ENCODE peak calls at places on chromosomes 11 and 22, in seven cellular contexts. Q, K, X, D, W, Z and I are unnamed samples.

GRCh38 chr11:94638902-94639373 is 71.8 kb downstream of the PIWIL4 start:
- DNase-seq in X (no peak), D (no peak), Q (no peak), Z (no peak), W (no peak), K (no peak), I (no peak)

GRCh38 chr11:133619973-133620372 is 87.7 kb upstream of the OPCML start:
- DNase-seq in Q (no peak), K (no peak), Z (no peak), W (no peak), D (no peak), X (no peak), I (no peak)

GRCh38 chr11:83641511-83641910 is 355.3 kb upstream of the CCDC90B start:
- DNase-seq in Z (peak; percentile 17), Q (no peak), K (peak; percentile 7), W (no peak), X (no peak), D (no peak), I (no peak)

GRCh38 chr11:15988693-15989231 is 367.6 kb downstream of the SOX6 start:
- DNase-seq in D (no peak), Z (no peak), Q (no peak), X (no peak), W (no peak), K (peak; percentile 31), I (no peak)

GRCh38 chr11:44658451-44658850 is 68.3 kb upstream of the TSPAN18 start:
- DNase-seq in Z (no peak), W (no peak), Q (no peak), D (no peak), K (peak; percentile 23), X (no peak), I (peak; percentile 9)

GRCh38 chr22:47147572-47147971 is 385.1 kb downstream of the TBC1D22A start:
- DNase-seq in Q (no peak), Z (no peak), K (no peak), X (no peak), W (no peak), D (no peak), I (no peak)

GRCh38 chr11:120236169-120237107 is 3.5 kb upstream of the POU2F3 start:
- DNase-seq in Z (no peak), W (no peak), X (no peak), K (peak; percentile 8), D (no peak), Q (no peak), I (no peak)

GRCh38 chr22:31098633-31099110 is 8.7 kb downstream of the SELENOM start:
- DNase-seq in Q (no peak), Z (peak; percentile 75), K (no peak), W (no peak), D (no peak), X (no peak), I (no peak)

GRCh38 chr11:119720311-119720710 is 8.7 kb downstream of the NECTIN1 start:
- DNase-seq in X (no peak), Z (no peak), Q (no peak), W (no peak), D (no peak), K (no peak), I (no peak)

GRCh38 chr11:2587132-2587930 is 112.5 kb downstream of the KCNQ1OT1 start:
- DNase-seq in Q (no peak), D (peak; percentile 8), W (no peak), K (no peak), X (peak; percentile 4), Z (no peak), I (peak; percentile 7)

GRCh38 chr11:102026975-102027374 is 20.3 kb upstream of the CFAP300 start:
- DNase-seq in X (no peak), W (no peak), Z (no peak), Q (no peak), D (no peak), K (no peak), I (no peak)

GRCh38 chr11:3775761-3776406 is 21.5 kb downstream of the NUP98 start:
- DNase-seq in Z (no peak), K (no peak), D (no peak), Q (no peak), W (no peak), X (no peak), I (no peak)

GRCh38 chr11:112525270-112525669 is 264.6 kb upstream of the PLET1 start:
- DNase-seq in D (peak; percentile 19), K (no peak), Z (no peak), Q (no peak), W (no peak), X (peak; percentile 11), I (no peak)

GRCh38 chr11:111361082-111361801 is 17.8 kb downstream of the POU2AF1 start:
- DNase-seq in W (no peak), Z (no peak), Q (no peak), X (no peak), D (no peak), K (no peak), I (no peak)

GRCh38 chr11:111364503-111364902 is 14.6 kb downstream of the POU2AF1 start:
- DNase-seq in D (no peak), K (no peak), Z (no peak), Q (no peak), X (no peak), W (no peak), I (no peak)

GRCh38 chr11:111363985-111364384 is 15.1 kb downstream of the POU2AF1 start:
- DNase-seq in Q (no peak), Z (no peak), K (no peak), D (no peak), X (no peak), W (no peak), I (no peak)

GRCh38 chr11:111361874-111362273 is 17.2 kb downstream of the POU2AF1 start:
- DNase-seq in Z (no peak), K (no peak), W (no peak), D (no peak), Q (no peak), X (peak; percentile 37), I (no peak)

DNA sequence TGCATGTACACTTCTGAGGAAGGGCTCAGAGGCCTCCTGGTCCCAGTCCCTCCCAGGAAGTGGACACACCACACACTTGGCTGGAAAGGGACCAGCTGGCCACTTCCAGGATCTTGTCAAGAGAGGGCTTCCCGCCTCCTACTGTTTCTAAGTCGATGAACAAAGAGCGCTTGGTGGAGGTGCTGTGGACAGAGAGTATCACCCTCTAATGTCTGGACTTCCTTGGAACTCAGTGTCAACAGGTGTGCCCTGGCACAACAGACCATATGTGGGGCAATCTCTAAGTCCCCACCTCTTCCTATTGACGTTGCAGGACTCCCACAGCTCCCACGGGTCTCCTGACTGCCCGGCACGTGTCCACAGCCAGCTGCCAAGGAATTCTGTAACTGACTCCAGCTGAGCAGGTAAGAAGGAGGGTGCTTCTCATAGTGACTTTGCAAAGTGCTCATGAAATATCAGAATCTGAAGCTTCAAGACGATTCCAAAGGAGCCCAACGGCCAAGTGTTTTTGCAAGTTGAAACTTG is 16.1 kb downstream of the POU2AF1 start:
- DNase-seq in X (peak; percentile 94), W (no peak), D (no peak), K (no peak), Q (no peak), Z (no peak), I (no peak)
- H3K4me3 ChIP-seq in X (no peak overlapping the region), W (no peak overlapping the region), D (no peak overlapping the region), K (no peak overlapping the region), Q (no peak overlapping the region), Z (no peak overlapping the region), I (no peak overlapping the region)

DNA sequence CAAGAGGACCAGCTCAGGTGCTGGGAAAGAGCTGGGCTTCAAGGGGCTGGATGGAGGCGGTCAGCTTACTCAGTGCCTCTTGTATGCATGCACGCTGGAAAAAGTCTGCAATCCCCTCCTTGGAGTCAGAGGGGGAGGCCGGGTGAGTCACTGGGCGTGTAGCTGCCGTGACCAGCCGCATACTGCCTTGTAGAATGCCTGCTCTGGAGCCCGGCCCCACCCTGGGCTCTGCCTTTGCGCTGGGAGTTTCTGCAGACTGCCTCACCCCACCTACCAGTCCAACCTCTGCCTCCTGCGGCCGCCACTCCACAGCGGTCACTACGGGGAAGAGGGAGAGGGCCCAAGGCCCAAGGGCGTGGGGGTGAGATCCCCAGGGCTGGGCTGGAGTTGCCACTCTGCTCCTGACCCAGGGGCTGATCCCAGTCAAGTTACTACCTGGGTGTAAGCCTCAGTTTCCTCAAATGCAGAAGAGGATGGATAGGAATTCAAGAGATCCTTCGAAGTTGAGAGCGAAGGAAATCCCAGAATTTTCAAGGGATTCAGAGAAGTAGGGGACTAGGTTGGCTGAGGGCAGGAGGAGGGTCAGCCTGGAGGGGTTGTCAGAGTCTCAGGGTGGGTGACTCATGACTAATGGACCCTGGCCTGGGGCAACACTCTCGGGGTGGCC is 4.1 kb downstream of the MRGPRF start:
- DNase-seq in Z (peak; percentile 66), D (peak; percentile 83), K (peak; percentile 89), W (no peak), X (peak; percentile 46), Q (no peak), I (no peak)
- H3K4me1 ChIP-seq in Z (peaks cover 30% of the 10 kb centered on the region), D (peaks cover 11% of the 10 kb centered on the region), K (peaks cover 39% of the 10 kb centered on the region), W (peaks cover 38% of the 10 kb centered on the region), X (peaks cover 38% of the 10 kb centered on the region), Q (peaks cover 5% of the 10 kb centered on the region), I (peaks cover 7% of the 10 kb centered on the region)

DNA sequence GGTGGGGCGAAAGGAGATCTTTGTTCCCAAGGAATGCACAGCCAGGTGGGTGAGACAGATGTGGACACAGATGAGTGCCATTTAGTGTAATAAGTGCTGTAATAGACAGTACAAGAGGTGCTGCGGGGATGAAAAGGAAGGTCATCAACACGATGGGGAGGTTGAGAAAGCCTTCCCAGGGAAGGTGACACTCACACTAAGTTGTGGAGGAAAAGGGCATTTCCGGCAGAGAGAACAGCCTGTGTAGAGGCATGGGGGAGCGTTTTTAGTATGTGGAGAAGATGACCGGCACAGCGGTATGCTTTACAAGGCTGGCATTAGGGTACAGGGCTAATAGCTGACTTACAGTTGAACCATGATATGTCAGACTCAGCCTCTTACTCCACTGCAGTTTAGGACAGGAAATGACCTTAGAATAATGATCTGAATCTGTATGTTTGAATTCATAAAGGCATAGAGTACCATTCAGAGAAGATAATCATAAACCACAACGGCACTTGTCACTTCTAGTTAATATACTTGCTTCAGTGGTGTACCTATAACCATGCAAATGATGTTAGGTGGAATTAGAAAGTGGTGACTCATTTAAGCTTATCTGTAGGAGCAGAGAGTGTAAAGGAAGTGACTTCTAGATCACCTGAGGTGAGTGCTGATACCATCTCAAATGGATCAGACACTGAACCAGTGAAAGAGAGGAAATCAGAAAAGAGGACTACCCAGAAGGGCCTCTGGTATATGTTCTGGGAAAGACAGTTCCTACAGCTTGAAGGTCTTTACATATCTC is 60.6 kb downstream of the FAM83F start:
- DNase-seq in Z (no peak), K (no peak), X (no peak), D (no peak), W (no peak), Q (no peak), I (no peak)
- H3K4me3 ChIP-seq in Z (no peak overlapping the region), K (no peak overlapping the region), X (no peak overlapping the region), D (no peak overlapping the region), W (no peak overlapping the region), Q (peak overlapping the region; percentile 9), I (no peak overlapping the region)

DNA sequence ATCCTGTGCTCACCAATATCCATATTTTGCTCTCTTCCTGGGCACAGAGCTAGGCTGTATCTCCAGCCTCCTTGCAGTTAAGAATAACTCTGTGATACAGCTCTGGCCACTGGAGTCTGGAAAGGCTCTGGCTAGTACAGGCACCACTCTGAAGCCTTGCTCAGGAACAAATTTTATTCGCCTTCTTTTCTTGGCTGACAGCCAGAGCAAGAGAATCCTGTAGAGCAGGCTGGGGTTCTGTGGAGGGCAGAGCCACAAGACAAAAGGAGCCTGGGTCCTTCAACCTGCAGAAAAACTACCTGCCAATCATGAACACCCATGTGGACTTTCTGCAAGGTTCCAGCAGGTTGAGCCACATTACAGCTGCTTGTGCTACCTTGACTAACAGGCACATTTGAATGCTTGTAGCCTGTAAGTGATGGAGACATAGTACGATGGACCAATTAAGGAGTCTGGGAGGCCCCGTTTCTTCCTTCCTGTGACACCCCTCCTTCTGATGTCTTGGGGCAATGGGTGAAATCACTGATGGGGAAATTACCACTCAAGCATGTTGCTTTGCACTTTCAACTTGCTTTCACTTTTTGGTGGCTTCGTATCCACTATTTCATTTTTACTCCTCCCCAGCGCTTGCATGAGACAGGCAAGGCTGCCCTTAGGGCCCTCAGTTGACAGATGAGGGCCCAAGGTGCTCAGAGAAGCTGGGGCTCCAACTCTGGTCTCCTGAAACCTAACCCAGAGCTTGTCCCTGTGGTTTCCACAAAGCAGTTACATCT is 267.2 kb upstream of the SYN3 start:
- DNase-seq in W (no peak), D (no peak), Z (no peak), Q (no peak), X (no peak), K (no peak), I (no peak)
- H3K4me1 ChIP-seq in W (no peaks in the 10 kb centered on the region), D (no peaks in the 10 kb centered on the region), Z (no peaks in the 10 kb centered on the region), Q (no peaks in the 10 kb centered on the region), X (peaks cover 13% of the 10 kb centered on the region), K (peaks cover 22% of the 10 kb centered on the region), I (peaks cover 4% of the 10 kb centered on the region)